ENCODE peak calls at places on chromosomes 3 and 15, in six cellular contexts. Y is IMR-90, I is spleen, M is fibroblast of pulmonary artery, E is AG04450, H is glutamatergic neuron. K is an unnamed sample.

GRCh38 chr3:32405155-32405554 is 13.5 kb downstream of the CMTM7 start:
- DNase-seq in E (no peak), M (peak), I (no peak), Y (peak), H (no peak), K (no peak)

GRCh38 chr3:9352917-9353823 is 9.7 kb upstream of the THUMPD3 start:
- DNase-seq in M (peak), H (peak), E (no peak), I (peak), Y (peak), K (no peak)

GRCh38 chr3:148955544-148956346 is 35.6 kb upstream of the GYG1 start:
- DNase-seq in E (peak), M (peak), I (no peak), Y (peak), H (no peak), K (no peak)

GRCh38 chr3:55468251-55468650 is 18.9 kb downstream of the WNT5A start:
- DNase-seq in E (no peak), I (no peak), Y (peak), M (no peak), H (no peak), K (no peak)

GRCh38 chr3:148084931-148085330 is 612.8 kb upstream of the AGTR1 start:
- DNase-seq in Y (no peak), I (no peak), E (no peak), M (no peak), H (no peak), K (no peak)

GRCh38 chr15:63367900-63368299 is 13.7 kb downstream of the CA12 start:
- DNase-seq in I (no peak), M (no peak), Y (no peak), H (no peak), E (no peak), K (no peak)

GRCh38 chr15:84714816-84715215 is 1.1 kb downstream of the SEC11A start:
- DNase-seq in E (no peak), Y (no peak), M (no peak), I (no peak), H (no peak), K (no peak)

GRCh38 chr3:100006570-100007271 is 107.6 kb downstream of the FILIP1L start:
- DNase-seq in Y (peak), M (peak), E (peak), I (no peak), H (no peak), K (no peak)

GRCh38 chr3:45210308-45211038 is 15.6 kb downstream of the TMEM158 start:
- DNase-seq in Y (peak), E (peak), I (peak), H (peak), M (peak), K (no peak)

GRCh38 chr3:55376753-55377347 is 110.3 kb downstream of the WNT5A start:
- DNase-seq in I (no peak), H (no peak), Y (no peak), M (no peak), E (no peak), K (no peak)

GRCh38 chr3:185822957-185823279 is 1.9 kb downstream of the IGF2BP2 start:
- DNase-seq in H (no peak), I (no peak), E (no peak), M (no peak), Y (no peak), K (no peak)

GRCh38 chr3:185822221-185822956 is 2.5 kb downstream of the IGF2BP2 start:
- DNase-seq in E (no peak), Y (peak), I (no peak), H (no peak), M (peak), K (no peak)

GRCh38 chr3:185824467-185825378 is at the start of gene IGF2BP2:
- DNase-seq in M (peak), E (peak), Y (peak), H (peak), I (peak), K (peak)

GRCh38 chr3:185824051-185824466 is 783 bp downstream of the IGF2BP2 start:
- DNase-seq in Y (no peak), E (no peak), H (peak), M (no peak), I (peak), K (no peak)

DNA sequence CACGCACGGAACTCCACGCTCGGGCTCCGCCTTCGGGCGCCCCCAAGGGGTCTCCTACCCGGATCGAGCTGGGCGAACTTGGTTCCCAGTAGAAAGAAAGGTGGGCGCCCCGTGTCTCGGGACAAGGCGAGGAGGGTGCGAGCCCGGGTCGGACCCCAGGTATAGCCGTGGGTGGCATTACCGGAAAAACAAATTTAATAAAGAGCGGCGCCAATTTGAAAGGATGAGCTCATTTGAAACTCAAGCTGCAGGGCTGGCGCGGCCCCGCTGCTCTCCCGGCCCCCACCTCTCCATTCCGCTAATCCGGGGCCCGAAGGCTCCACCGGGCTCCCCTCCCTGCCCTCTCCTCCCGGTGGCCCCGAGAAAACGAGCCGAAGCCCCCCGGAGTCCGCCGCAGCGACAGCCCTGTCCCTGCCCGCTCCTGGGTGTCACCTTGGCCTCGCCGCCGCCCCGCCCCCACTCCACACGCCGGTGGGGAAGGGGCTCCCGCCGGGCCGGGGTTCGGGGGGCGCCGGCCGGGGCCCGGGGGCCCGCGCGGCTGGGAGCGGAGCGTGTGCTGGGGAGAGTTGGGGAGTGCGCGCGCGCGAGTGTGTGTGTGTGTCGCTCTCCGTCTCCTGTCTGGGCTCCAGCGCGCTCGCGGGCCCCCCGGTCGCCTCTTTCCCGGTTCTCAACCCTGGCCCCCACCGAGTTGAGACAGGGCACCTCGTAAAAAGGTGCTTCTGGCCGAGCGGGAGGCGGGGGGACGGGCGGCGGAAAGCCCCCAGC is 1.4 kb downstream of the IGF2BP2 start:
- DNase-seq in H (peak), E (no peak), M (peak), Y (peak), I (peak), K (no peak)
- TF ChIP-seq CTCF in H (no peak), E (peak), M (no peak), Y (no peak), I (no peak), K (peak)

GRCh38 chr15:89406218-89406716 is 71.6 kb upstream of the POLG start:
- DNase-seq in I (no peak), Y (no peak), M (no peak), H (no peak), E (no peak), K (no peak)

GRCh38 chr15:89409184-89409992 is 74.8 kb upstream of the POLG start:
- DNase-seq in Y (no peak), H (peak), E (no peak), M (no peak), I (no peak), K (no peak)

GRCh38 chr15:89408512-89409183 is 74.0 kb upstream of the POLG start:
- DNase-seq in M (peak), Y (peak), I (no peak), E (no peak), H (no peak), K (no peak)

GRCh38 chr15:89404023-89404422 is 69.4 kb upstream of the POLG start:
- DNase-seq in E (no peak), H (no peak), Y (no peak), M (no peak), I (no peak), K (no peak)

DNA sequence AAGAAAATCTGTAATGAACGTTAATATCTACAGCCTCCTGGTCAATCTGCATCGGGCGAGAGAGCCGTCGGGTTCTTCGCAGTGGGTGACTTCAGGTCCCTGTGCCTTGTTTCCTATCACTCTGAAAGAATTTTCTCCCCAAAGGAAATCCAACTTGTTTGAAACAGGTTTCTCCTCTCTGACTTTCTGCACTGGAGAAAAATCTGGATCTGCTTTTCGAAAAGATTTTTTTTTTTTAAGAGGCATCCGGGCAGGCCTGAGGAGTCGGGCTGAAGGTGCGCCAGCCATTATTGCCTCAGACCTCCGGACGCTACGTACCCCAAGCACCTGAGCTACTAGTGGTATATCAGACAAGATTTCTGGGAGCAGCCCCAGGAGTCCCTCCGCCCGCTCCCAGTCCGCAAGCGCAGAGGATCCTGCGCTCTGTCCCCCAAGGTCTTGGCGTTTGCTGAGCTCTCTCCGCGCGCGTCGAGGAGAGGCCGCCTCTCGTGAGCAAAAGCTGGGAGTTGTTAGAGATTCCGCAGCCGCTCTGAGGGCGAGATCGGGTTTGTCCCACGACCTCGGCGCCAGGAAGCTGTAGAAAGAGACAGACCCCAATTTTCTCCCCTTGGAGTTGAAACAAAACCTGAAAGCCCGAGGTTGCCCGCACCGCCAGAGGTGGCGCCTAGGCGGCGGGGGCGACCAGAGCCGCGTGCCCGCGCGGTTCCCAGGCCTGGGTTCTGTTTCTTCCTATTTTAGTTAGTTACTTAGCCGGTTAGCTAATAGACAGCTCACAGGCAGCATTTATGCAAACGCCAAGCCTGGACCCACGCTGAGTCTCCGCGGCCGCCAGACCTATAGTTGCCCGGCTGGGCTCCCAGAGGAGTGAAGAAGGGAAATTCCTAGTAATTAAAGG is 72.4 kb upstream of the POLG start:
- DNase-seq in I (no peak), Y (no peak), E (no peak), H (peak), M (no peak), K (no peak)
- TF ChIP-seq CTCF in I (no peak), Y (no peak), E (no peak), H (peak), M (no peak), K (peak)

GRCh38 chr3:54320376-54320775 is 198.0 kb downstream of the CACNA2D3 start:
- DNase-seq in E (no peak), Y (no peak), I (no peak), H (no peak), M (peak), K (no peak)
- TF ChIP-seq CTCF in E (no peak), Y (no peak), I (no peak), H (no peak), M (no peak), K (no peak)

GRCh38 chr3:156764761-156765160 is 61.4 kb upstream of the LEKR1 start:
- DNase-seq in H (no peak), Y (peak), I (no peak), M (no peak), E (no peak), K (no peak)

GRCh38 chr3:156772588-156773206 is 53.5 kb upstream of the LEKR1 start:
- DNase-seq in M (peak), Y (peak), I (no peak), E (no peak), H (no peak), K (no peak)

GRCh38 chr3:156768390-156768789 is 57.8 kb upstream of the LEKR1 start:
- DNase-seq in Y (no peak), M (no peak), H (no peak), I (no peak), E (no peak), K (no peak)

GRCh38 chr3:156770699-156771414 is 55.3 kb upstream of the LEKR1 start:
- DNase-seq in Y (peak), I (no peak), E (no peak), M (no peak), H (no peak), K (no peak)

GRCh38 chr3:156769661-156770654 is 56.2 kb upstream of the LEKR1 start:
- DNase-seq in I (no peak), E (no peak), M (no peak), Y (no peak), H (no peak), K (no peak)
- TF ChIP-seq CTCF in I (no peak), E (no peak), M (no peak), Y (no peak), H (no peak), K (no peak)

DNA sequence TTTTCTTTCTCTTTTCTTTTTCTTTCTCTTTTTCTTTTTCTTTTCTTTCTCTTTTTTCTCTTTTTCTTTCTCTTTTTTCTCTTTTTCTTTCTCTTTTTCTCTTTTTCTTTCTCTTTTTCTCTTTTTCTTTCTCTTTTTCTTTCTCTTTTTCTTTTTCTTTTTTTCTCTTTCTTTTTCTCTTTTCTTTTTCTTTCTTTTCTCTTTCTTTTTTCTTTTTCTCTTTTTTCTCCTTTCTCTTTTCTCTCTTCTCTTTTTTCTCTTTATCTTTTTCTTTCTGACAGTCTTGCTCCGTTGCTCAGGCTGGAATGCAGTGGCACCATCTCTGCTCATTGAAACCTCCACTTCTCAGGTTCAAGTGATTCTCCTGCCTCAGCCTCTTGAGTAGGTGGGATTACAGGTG is 335.7 kb downstream of the SQOR start:
- DNase-seq in Y (no peak), I (no peak), M (no peak), E (no peak), H (no peak), K (no peak)
- TF ChIP-seq CTCF in Y (no peak), I (no peak), M (no peak), E (no peak), H (no peak), K (peak)

DNA sequence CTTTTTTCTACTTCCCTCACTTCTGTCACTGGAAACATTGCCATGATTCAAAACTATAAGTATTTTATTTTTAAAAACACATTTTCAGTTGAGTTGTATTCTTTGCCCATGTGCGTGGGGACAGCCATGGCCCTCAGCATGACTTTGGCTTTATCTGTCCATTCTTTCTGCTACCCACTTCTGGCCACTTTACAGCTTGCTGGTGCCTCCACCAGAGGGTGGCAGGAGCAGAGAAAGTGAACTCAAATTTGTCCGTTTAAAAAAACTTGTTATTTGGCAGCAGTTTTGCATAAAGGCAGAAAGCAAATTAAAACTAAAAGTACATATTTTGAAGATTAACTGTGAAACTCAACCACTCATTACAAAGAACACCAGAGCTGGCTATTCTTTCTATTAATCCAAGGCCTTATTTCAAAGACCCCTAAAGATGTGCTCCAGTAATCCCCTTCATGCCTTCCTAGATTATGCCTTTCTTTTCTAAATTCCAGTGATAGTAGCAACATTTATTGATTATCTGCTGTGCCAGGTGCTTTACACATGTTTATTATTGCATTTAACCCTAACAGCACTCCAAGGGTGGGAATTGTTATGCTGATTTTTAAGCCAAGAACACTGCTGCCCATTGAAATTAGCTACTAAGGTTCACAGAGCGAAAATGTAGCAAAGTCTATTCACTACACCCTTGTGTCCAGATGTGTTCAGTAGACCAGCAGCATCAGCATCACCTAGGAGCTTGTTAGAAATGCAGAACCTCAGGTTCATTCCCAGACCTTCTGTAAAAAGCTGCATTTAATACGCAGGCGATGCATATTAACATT is 134.8 kb downstream of the THRB start:
- DNase-seq in H (no peak), M (no peak), E (no peak), Y (no peak), I (no peak), K (no peak)
- TF ChIP-seq CTCF in H (no peak), M (peak), E (no peak), Y (no peak), I (no peak), K (peak)

GRCh38 chr15:74200394-74200793 is 2.2 kb downstream of the STRA6 start:
- DNase-seq in Y (peak), E (no peak), M (peak), I (no peak), H (no peak), K (no peak)
- TF ChIP-seq CTCF in Y (no peak), E (no peak), M (no peak), I (no peak), H (no peak), K (no peak)

GRCh38 chr3:170207717-170208116 is 14.5 kb upstream of the PRKCI start:
- DNase-seq in E (no peak), Y (no peak), I (no peak), M (no peak), H (no peak), K (no peak)

GRCh38 chr3:170211668-170212067 is 10.6 kb upstream of the PRKCI start:
- DNase-seq in H (no peak), Y (no peak), M (no peak), I (no peak), E (no peak), K (no peak)
- TF ChIP-seq CTCF in H (no peak), Y (no peak), M (no peak), I (no peak), E (no peak), K (no peak)

GRCh38 chr3:120182613-120183524 is 88.6 kb upstream of the GSK3B start:
- DNase-seq in E (no peak), I (no peak), H (no peak), Y (peak), M (peak), K (no peak)
- TF ChIP-seq CTCF in E (peak), I (no peak), H (no peak), Y (peak), M (peak), K (peak)

GRCh38 chr3:186255703-186256331 is 106.2 kb downstream of the DGKG start:
- DNase-seq in M (no peak), Y (no peak), I (peak), H (peak), E (no peak), K (no peak)
- TF ChIP-seq CTCF in M (no peak), Y (peak), I (peak), H (no peak), E (peak), K (peak)

K was measured in chondrocyte.